ENCODE peak calls at places on chromosomes 5 and 9, in five cellular contexts. One of them, this sample, is unnamed.

GRCh38 chr9:118058227-118058626 is 354.0 kb downstream of the TLR4 start:
- DNase-seq in naive thymus-derived CD8-positive, alpha-beta T cell: no peak
- DNase-seq in adrenal gland: no peak
- DNase-seq in pulmonary artery endothelial cell: no peak
- DNase-seq in progenitor cell of endocrine pancreas: no peak
- DNase-seq in this sample: no peak

GRCh38 chr5:125848746-125849145 is 574.5 kb upstream of the GRAMD2B start:
- DNase-seq in naive thymus-derived CD8-positive, alpha-beta T cell: no peak
- DNase-seq in adrenal gland: no peak
- DNase-seq in pulmonary artery endothelial cell: no peak
- DNase-seq in progenitor cell of endocrine pancreas: no peak
- DNase-seq in this sample: no peak

GRCh38 chr5:88761939-88762338 is 121.0 kb downstream of the MEF2C start:
- DNase-seq in naive thymus-derived CD8-positive, alpha-beta T cell: no peak
- DNase-seq in adrenal gland: no peak
- DNase-seq in pulmonary artery endothelial cell: no peak
- DNase-seq in progenitor cell of endocrine pancreas: no peak
- DNase-seq in this sample: no peak

GRCh38 chr9:16743375-16743774 is 127.1 kb downstream of the BNC2 start:
- DNase-seq in naive thymus-derived CD8-positive, alpha-beta T cell: no peak
- DNase-seq in adrenal gland: no peak
- DNase-seq in pulmonary artery endothelial cell: no peak
- DNase-seq in progenitor cell of endocrine pancreas: no peak
- DNase-seq in this sample: no peak

GRCh38 chr5:59178071-59178470 is 595.2 kb downstream of the RAB3C start:
- DNase-seq in naive thymus-derived CD8-positive, alpha-beta T cell: no peak
- DNase-seq in adrenal gland: no peak
- DNase-seq in pulmonary artery endothelial cell: no peak
- DNase-seq in progenitor cell of endocrine pancreas: no peak
- DNase-seq in this sample: no peak

GRCh38 chr5:180035532-180035931 is 36.0 kb downstream of the RNF130 start:
- DNase-seq in naive thymus-derived CD8-positive, alpha-beta T cell: no peak
- DNase-seq in adrenal gland: no peak
- DNase-seq in pulmonary artery endothelial cell: no peak
- DNase-seq in progenitor cell of endocrine pancreas: no peak
- DNase-seq in this sample: no peak

GRCh38 chr9:78676009-78676408 is 379.1 kb downstream of the PSAT1 start:
- DNase-seq in naive thymus-derived CD8-positive, alpha-beta T cell: no peak
- DNase-seq in adrenal gland: no peak
- DNase-seq in pulmonary artery endothelial cell: no peak
- DNase-seq in progenitor cell of endocrine pancreas: no peak
- DNase-seq in this sample: peak; percentile 48

GRCh38 chr5:139960723-139961383 is 82.2 kb downstream of the NRG2 start:
- DNase-seq in naive thymus-derived CD8-positive, alpha-beta T cell: no peak
- DNase-seq in adrenal gland: no peak
- DNase-seq in pulmonary artery endothelial cell: no peak
- DNase-seq in progenitor cell of endocrine pancreas: no peak
- DNase-seq in this sample: no peak

GRCh38 chr5:149125386-149125891 is 15.9 kb upstream of the ABLIM3 start:
- DNase-seq in naive thymus-derived CD8-positive, alpha-beta T cell: no peak
- DNase-seq in adrenal gland: no peak
- DNase-seq in pulmonary artery endothelial cell: no peak
- DNase-seq in progenitor cell of endocrine pancreas: no peak
- DNase-seq in this sample: peak; percentile 16

GRCh38 chr9:121360975-121361374 is 9.1 kb downstream of the STOM start:
- DNase-seq in naive thymus-derived CD8-positive, alpha-beta T cell: no peak
- DNase-seq in adrenal gland: no peak
- DNase-seq in pulmonary artery endothelial cell: peak; percentile 51
- DNase-seq in progenitor cell of endocrine pancreas: no peak
- DNase-seq in this sample: peak; percentile 94

GRCh38 chr5:102910240-102911226 is 155.4 kb downstream of the PAM start:
- DNase-seq in naive thymus-derived CD8-positive, alpha-beta T cell: no peak
- DNase-seq in adrenal gland: no peak
- DNase-seq in pulmonary artery endothelial cell: no peak
- DNase-seq in progenitor cell of endocrine pancreas: no peak
- DNase-seq in this sample: peak; percentile 81

GRCh38 chr5:149039501-149039900 is 23.4 kb downstream of the SH3TC2 start:
- DNase-seq in naive thymus-derived CD8-positive, alpha-beta T cell: no peak
- DNase-seq in adrenal gland: no peak
- DNase-seq in pulmonary artery endothelial cell: no peak
- DNase-seq in progenitor cell of endocrine pancreas: no peak
- DNase-seq in this sample: no peak

GRCh38 chr9:91187311-91187964 is 174.3 kb downstream of the AUH start:
- DNase-seq in naive thymus-derived CD8-positive, alpha-beta T cell: no peak
- DNase-seq in adrenal gland: no peak
- DNase-seq in pulmonary artery endothelial cell: no peak
- DNase-seq in progenitor cell of endocrine pancreas: no peak
- DNase-seq in this sample: no peak

GRCh38 chr5:141211-141610 is 49.2 kb downstream of the PLEKHG4B start:
- DNase-seq in naive thymus-derived CD8-positive, alpha-beta T cell: no peak
- DNase-seq in adrenal gland: no peak
- DNase-seq in pulmonary artery endothelial cell: no peak
- DNase-seq in progenitor cell of endocrine pancreas: no peak
- DNase-seq in this sample: no peak

GRCh38 chr5:143431789-143432188 is 28.3 kb upstream of the NR3C1 start:
- DNase-seq in naive thymus-derived CD8-positive, alpha-beta T cell: no peak
- DNase-seq in adrenal gland: no peak
- DNase-seq in pulmonary artery endothelial cell: no peak
- DNase-seq in progenitor cell of endocrine pancreas: no peak
- DNase-seq in this sample: no peak

GRCh38 chr5:117829646-117830045 is 1158.7 kb downstream of the DTWD2 start:
- DNase-seq in naive thymus-derived CD8-positive, alpha-beta T cell: no peak
- DNase-seq in adrenal gland: no peak
- DNase-seq in pulmonary artery endothelial cell: no peak
- DNase-seq in progenitor cell of endocrine pancreas: no peak
- DNase-seq in this sample: no peak